ENCODE peak calls at places on chromosomes 13 and 19, in five cellular contexts. Z is small intestine; R is CD4-positive, alpha-beta T cell; U is SK-N-SH; P is left ventricle myocardium inferior. D is an unnamed sample.

GRCh38 chr13:27334774-27335490 is 64.3 kb downstream of the RASL11A start:
- DNase-seq in Z (no peak), R (no peak), U (no peak), P (no peak), D (no peak)

GRCh38 chr13:111337206-111337605 is 16.8 kb downstream of the TEX29 start:
- DNase-seq in Z (no peak), R (no peak), U (no peak), P (no peak), D (no peak)

GRCh38 chr19:29378543-29379105 is 147.2 kb upstream of the VSTM2B start:
- DNase-seq in Z (no peak), R (no peak), U (no peak), P (no peak), D (no peak)

GRCh38 chr19:53871448-53871847 is 3.8 kb downstream of the MYADM start:
- DNase-seq in Z (no peak), R (peak), U (no peak), P (no peak), D (no peak)

GRCh38 chr13:20998649-20999415 is 62.6 kb downstream of the LATS2 start:
- DNase-seq in Z (no peak), R (no peak), U (no peak), P (no peak), D (no peak)

GRCh38 chr13:25415196-25415595 is 43.4 kb downstream of the ATP8A2 start:
- DNase-seq in Z (no peak), R (no peak), U (no peak), P (no peak), D (no peak)

GRCh38 chr13:33263976-33264619 is 21.5 kb downstream of the STARD13 start:
- DNase-seq in Z (no peak), R (no peak), U (no peak), P (no peak), D (no peak)

GRCh38 chr19:51026554-51026831 is at the start of gene KLK11:
- DNase-seq in Z (no peak), R (no peak), U (no peak), P (no peak), D (no peak)

GRCh38 chr13:114140909-114141255 is 8.5 kb upstream of the RASA3 start:
- DNase-seq in Z (no peak), R (no peak), U (no peak), P (no peak), D (no peak)

GRCh38 chr13:110132178-110132975 is 174.6 kb downstream of the COL4A1 start:
- DNase-seq in Z (no peak), R (no peak), U (peak), P (no peak), D (no peak)

GRCh38 chr19:51034704-51035103 is at the start of gene KLK12:
- DNase-seq in Z (no peak), R (no peak), U (no peak), P (no peak), D (no peak)

GRCh38 chr13:99357149-99357596 is 50.0 kb upstream of the GPR183 start:
- DNase-seq in Z (no peak), R (no peak), U (no peak), P (no peak), D (no peak)
- H3K27ac ChIP-seq in Z (peak), R (peak), U (no peak), P (peak), D (no peak)

DNA sequence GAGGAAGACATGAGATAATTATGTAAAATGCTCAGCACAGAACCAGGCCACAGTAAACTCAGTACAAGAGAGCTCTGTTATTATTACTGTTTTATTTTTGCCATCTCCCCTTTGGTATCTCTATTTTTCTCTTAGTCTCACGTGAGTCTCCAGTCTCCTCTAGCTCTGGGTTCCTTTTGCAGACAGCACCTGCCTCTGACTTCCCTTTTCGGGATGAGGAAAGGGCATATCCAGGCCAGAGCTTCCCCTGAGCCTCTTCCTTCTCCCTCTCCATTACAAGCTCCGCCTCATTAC is 6.1 kb upstream of the CNFN start:
- DNase-seq in Z (no peak), R (no peak), U (peak), P (no peak), D (no peak)
- H3K27ac ChIP-seq in Z (peak), R (no peak), U (peak), P (peak), D (peak)

DNA sequence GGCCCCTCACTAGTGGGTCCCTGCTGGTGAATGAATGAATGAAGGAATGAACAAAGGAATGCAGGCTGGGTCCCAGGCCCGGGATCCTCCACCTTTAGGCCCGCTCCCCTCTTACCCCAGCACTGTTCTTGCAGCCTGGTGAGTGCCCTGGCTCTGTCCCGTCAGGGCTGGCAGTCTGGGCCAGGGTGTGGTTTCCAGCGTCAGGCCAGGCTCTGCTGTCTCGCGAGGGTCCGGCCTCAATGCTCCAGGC is 317 bp downstream of the LYL1 start:
- DNase-seq in Z (no peak), R (no peak), U (no peak), P (no peak), D (no peak)
- H3K27ac ChIP-seq in Z (peak), R (peak), U (peak), P (peak), D (peak)

GRCh38 chr19:10113592-10113963 is 2.1 kb downstream of the P2RY11 start:
- DNase-seq in Z (no peak), R (no peak), U (peak), P (no peak), D (no peak)
- H3K27ac ChIP-seq in Z (peak), R (no peak), U (peak), P (peak), D (no peak)

DNA sequence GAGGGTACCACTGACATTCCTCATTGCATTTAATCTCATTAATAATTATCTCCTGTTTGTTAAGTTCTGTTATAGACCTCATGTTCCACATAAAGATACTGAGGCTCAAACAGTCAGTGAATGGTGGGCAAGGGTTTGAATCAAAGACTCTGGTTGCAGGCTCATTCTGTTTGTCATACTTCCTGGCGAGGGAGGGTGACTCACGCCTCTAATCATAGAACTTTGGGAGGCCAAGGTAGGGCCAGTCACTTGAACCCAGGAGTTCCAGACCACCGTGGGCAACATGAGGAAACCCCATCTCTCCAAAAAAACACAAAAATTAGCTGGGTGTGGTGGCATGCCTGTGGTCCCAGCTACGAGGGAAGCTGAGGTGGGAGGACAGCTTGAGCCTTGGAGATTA is 220.7 kb upstream of the MIR17HG start:
- DNase-seq in Z (no peak), R (no peak), U (no peak), P (no peak), D (no peak)
- H3K27ac ChIP-seq in Z (no peak), R (no peak), U (no peak), P (no peak), D (no peak)

DNA sequence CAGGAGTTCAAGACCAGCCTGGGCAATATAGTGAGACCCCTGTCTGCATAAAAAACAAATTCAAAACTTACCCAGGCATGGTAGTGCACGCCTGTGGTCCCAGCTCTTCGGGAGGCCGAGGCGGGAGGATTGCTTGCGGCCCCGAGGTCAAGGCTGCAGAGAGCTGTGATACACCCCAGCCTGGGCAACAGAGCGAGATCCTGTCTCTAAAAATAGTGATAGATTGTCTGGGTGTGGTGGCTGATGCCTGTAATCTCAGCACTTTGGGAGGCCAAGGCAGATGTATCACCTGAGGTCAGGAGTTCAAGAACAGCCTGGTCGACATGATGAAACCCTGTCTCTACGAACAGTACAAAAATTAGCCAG is 4.0 kb upstream of the KLF16 start:
- DNase-seq in Z (no peak), R (no peak), U (no peak), P (no peak), D (no peak)
- H3K27ac ChIP-seq in Z (no peak), R (no peak), U (no peak), P (no peak), D (no peak)

GRCh38 chr13:45104294-45104693 is 16.0 kb upstream of the GTF2F2 start:
- DNase-seq in Z (no peak), R (no peak), U (no peak), P (no peak), D (no peak)
- H3K27ac ChIP-seq in Z (no peak), R (no peak), U (no peak), P (no peak), D (no peak)

GRCh38 chr13:105135852-105136251 is 1399.6 kb downstream of the EFNB2 start:
- DNase-seq in Z (no peak), R (no peak), U (peak), P (no peak), D (no peak)

GRCh38 chr13:105144020-105144419 is 1391.4 kb downstream of the EFNB2 start:
- DNase-seq in Z (no peak), R (no peak), U (no peak), P (no peak), D (no peak)

GRCh38 chr13:105139380-105140285 is 1395.8 kb downstream of the EFNB2 start:
- DNase-seq in Z (peak), R (peak), U (no peak), P (peak), D (no peak)

GRCh38 chr13:105142556-105142955 is 1392.9 kb downstream of the EFNB2 start:
- DNase-seq in Z (no peak), R (no peak), U (no peak), P (no peak), D (no peak)

DNA sequence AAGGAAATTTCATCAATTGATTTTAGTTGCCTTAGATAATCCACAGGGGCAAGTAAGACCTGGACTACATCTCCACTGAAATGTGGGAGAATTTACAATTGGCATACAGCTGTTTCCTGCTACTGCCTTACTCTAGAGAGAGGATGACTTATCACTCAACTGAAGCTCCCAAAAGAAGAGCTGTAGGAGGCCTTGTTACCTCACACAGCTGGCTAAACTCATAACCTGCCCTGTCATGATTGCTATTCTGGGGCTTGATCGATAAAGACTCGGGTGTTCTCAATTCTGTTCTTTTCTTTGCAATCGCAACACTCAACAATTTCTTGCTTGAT is 1396.4 kb downstream of the EFNB2 start:
- DNase-seq in Z (no peak), R (no peak), U (no peak), P (no peak), D (no peak)
- H3K27ac ChIP-seq in Z (peak), R (peak), U (no peak), P (peak), D (no peak)

GRCh38 chr19:47506459-47506858 is 8.4 kb downstream of the NAPA start:
- DNase-seq in Z (no peak), R (no peak), U (no peak), P (no peak), D (no peak)
- H3K27ac ChIP-seq in Z (no peak), R (no peak), U (peak), P (peak), D (peak)

DNA sequence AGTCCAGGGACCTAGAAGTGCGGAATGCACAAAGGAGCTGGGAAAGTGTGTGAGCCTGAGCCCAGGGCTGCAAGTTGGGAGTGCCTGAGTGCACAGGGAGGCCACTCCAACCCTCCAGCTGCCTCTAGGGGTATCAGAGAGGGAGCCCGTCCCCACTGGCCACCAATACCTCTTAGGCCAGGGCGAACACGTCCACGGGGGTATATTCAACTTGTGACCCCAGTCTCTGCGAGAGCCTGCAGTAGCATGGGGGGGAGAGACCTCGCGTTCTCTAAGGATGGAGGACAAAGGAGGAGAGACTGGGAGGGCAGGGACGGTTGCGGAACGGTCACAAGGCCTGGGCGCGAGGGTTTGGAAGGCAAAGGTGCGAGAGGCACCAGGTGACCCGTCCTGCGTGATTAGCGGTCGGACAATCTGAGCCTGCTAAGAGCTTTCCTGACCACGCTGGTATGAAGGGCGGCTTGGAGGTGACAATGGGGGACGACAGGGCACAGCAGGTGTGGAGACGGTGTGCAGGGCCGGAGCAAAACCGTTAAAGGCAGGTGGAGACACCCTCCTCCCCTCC is 676 bp downstream of the CD320 start:
- DNase-seq in Z (no peak), R (no peak), U (peak), P (no peak), D (no peak)
- H3K27ac ChIP-seq in Z (peak), R (peak), U (no peak), P (peak), D (no peak)